ENCODE peak calls at places on chromosomes 3 and 15, in eight cellular contexts. One of them, this sample, is unnamed.

GRCh38 chr3:10926831-10927521 is 65.6 kb upstream of the SLC6A1 start:
- DNase-seq in head of caudate nucleus: no peak
- DNase-seq in GM10248: no peak
- DNase-seq in anterior cingulate cortex: no peak
- DNase-seq in keratinocyte: no peak
- DNase-seq in Right ventricle myocardium superior: no peak
- DNase-seq in NCI-H69: no peak
- DNase-seq in myocyte: no peak
- DNase-seq in this sample: no peak

GRCh38 chr3:120198305-120198878 is 86.6 kb downstream of the GPR156 start:
- DNase-seq in anterior cingulate cortex: no peak
- DNase-seq in head of caudate nucleus: no peak
- DNase-seq in NCI-H69: peak
- DNase-seq in keratinocyte: no peak
- DNase-seq in myocyte: peak
- DNase-seq in GM10248: no peak
- DNase-seq in Right ventricle myocardium superior: no peak
- DNase-seq in this sample: no peak

GRCh38 chr3:13362551-13362950 is 57.6 kb downstream of the NUP210 start:
- DNase-seq in anterior cingulate cortex: no peak
- DNase-seq in NCI-H69: no peak
- DNase-seq in myocyte: no peak
- DNase-seq in head of caudate nucleus: no peak
- DNase-seq in keratinocyte: no peak
- DNase-seq in GM10248: no peak
- DNase-seq in Right ventricle myocardium superior: no peak
- DNase-seq in this sample: no peak

GRCh38 chr15:81304226-81304625 is 19.7 kb downstream of the STARD5 start:
- DNase-seq in head of caudate nucleus: no peak
- DNase-seq in myocyte: no peak
- DNase-seq in Right ventricle myocardium superior: peak
- DNase-seq in keratinocyte: no peak
- DNase-seq in NCI-H69: no peak
- DNase-seq in GM10248: no peak
- DNase-seq in anterior cingulate cortex: no peak
- DNase-seq in this sample: no peak

GRCh38 chr3:186001838-186002237 is 64.0 kb upstream of the TRA2B start:
- DNase-seq in Right ventricle myocardium superior: no peak
- DNase-seq in anterior cingulate cortex: no peak
- DNase-seq in NCI-H69: no peak
- DNase-seq in keratinocyte: no peak
- DNase-seq in GM10248: no peak
- DNase-seq in myocyte: no peak
- DNase-seq in head of caudate nucleus: no peak
- DNase-seq in this sample: no peak

GRCh38 chr3:39124876-39125836 is 17.7 kb downstream of the TTC21A start:
- DNase-seq in Right ventricle myocardium superior: no peak
- DNase-seq in myocyte: no peak
- DNase-seq in keratinocyte: no peak
- DNase-seq in anterior cingulate cortex: no peak
- DNase-seq in NCI-H69: peak
- DNase-seq in GM10248: no peak
- DNase-seq in head of caudate nucleus: no peak
- DNase-seq in this sample: no peak

GRCh38 chr3:177598110-177598833 is 401.0 kb upstream of the TBL1XR1 start:
- DNase-seq in head of caudate nucleus: no peak
- DNase-seq in NCI-H69: no peak
- DNase-seq in keratinocyte: no peak
- DNase-seq in myocyte: no peak
- DNase-seq in Right ventricle myocardium superior: no peak
- DNase-seq in anterior cingulate cortex: no peak
- DNase-seq in GM10248: no peak
- DNase-seq in this sample: no peak

GRCh38 chr3:128698211-128699011 is 27.6 kb upstream of the RAB7A start:
- DNase-seq in head of caudate nucleus: peak
- DNase-seq in GM10248: peak
- DNase-seq in keratinocyte: no peak
- DNase-seq in Right ventricle myocardium superior: peak
- DNase-seq in myocyte: peak
- DNase-seq in anterior cingulate cortex: peak
- DNase-seq in NCI-H69: peak
- DNase-seq in this sample: no peak

GRCh38 chr3:178714971-178715832 is 179.0 kb downstream of the KCNMB2 start:
- DNase-seq in Right ventricle myocardium superior: no peak
- DNase-seq in GM10248: no peak
- DNase-seq in myocyte: peak
- DNase-seq in NCI-H69: peak
- DNase-seq in anterior cingulate cortex: peak
- DNase-seq in head of caudate nucleus: no peak
- DNase-seq in keratinocyte: no peak
- DNase-seq in this sample: peak

GRCh38 chr3:167941234-167941995 is 154.3 kb downstream of the GOLIM4 start:
- DNase-seq in anterior cingulate cortex: no peak
- DNase-seq in NCI-H69: peak
- DNase-seq in keratinocyte: no peak
- DNase-seq in GM10248: no peak
- DNase-seq in Right ventricle myocardium superior: peak
- DNase-seq in head of caudate nucleus: no peak
- DNase-seq in myocyte: peak
- DNase-seq in this sample: no peak

GRCh38 chr3:147793841-147794240 is 384.7 kb downstream of the ZIC1 start:
- DNase-seq in Right ventricle myocardium superior: no peak
- DNase-seq in NCI-H69: peak
- DNase-seq in anterior cingulate cortex: no peak
- DNase-seq in keratinocyte: no peak
- DNase-seq in head of caudate nucleus: no peak
- DNase-seq in GM10248: no peak
- DNase-seq in myocyte: no peak
- DNase-seq in this sample: no peak

GRCh38 chr15:99253381-99254090 is 2.3 kb downstream of the LRRC28 start:
- DNase-seq in NCI-H69: no peak
- DNase-seq in GM10248: peak
- DNase-seq in Right ventricle myocardium superior: no peak
- DNase-seq in keratinocyte: no peak
- DNase-seq in myocyte: peak
- DNase-seq in anterior cingulate cortex: no peak
- DNase-seq in head of caudate nucleus: no peak
- DNase-seq in this sample: no peak

GRCh38 chr3:38031022-38031994 is 1.9 kb upstream of the PLCD1 start:
- DNase-seq in myocyte: peak
- DNase-seq in Right ventricle myocardium superior: peak
- DNase-seq in head of caudate nucleus: no peak
- DNase-seq in keratinocyte: no peak
- DNase-seq in NCI-H69: peak
- DNase-seq in anterior cingulate cortex: no peak
- DNase-seq in GM10248: no peak
- DNase-seq in this sample: peak

GRCh38 chr15:59443341-59444081 is 5.5 kb downstream of the FAM81A start:
- DNase-seq in GM10248: peak
- DNase-seq in myocyte: no peak
- DNase-seq in anterior cingulate cortex: no peak
- DNase-seq in keratinocyte: no peak
- DNase-seq in NCI-H69: no peak
- DNase-seq in head of caudate nucleus: no peak
- DNase-seq in Right ventricle myocardium superior: no peak
- DNase-seq in this sample: no peak

GRCh38 chr15:99181544-99181943 is 67.8 kb downstream of the TTC23 start:
- DNase-seq in keratinocyte: no peak
- DNase-seq in Right ventricle myocardium superior: peak
- DNase-seq in NCI-H69: peak
- DNase-seq in head of caudate nucleus: no peak
- DNase-seq in anterior cingulate cortex: no peak
- DNase-seq in GM10248: no peak
- DNase-seq in myocyte: peak
- DNase-seq in this sample: no peak

GRCh38 chr3:171676600-171677175 is 133.6 kb downstream of the PLD1 start:
- DNase-seq in Right ventricle myocardium superior: peak
- DNase-seq in myocyte: no peak
- DNase-seq in GM10248: no peak
- DNase-seq in head of caudate nucleus: no peak
- DNase-seq in NCI-H69: no peak
- DNase-seq in keratinocyte: no peak
- DNase-seq in anterior cingulate cortex: no peak
- DNase-seq in this sample: no peak

GRCh38 chr3:46935989-46936620 is 40.4 kb downstream of the CCDC12 start:
- DNase-seq in head of caudate nucleus: no peak
- DNase-seq in GM10248: no peak
- DNase-seq in Right ventricle myocardium superior: no peak
- DNase-seq in anterior cingulate cortex: no peak
- DNase-seq in NCI-H69: no peak
- DNase-seq in keratinocyte: no peak
- DNase-seq in myocyte: peak
- DNase-seq in this sample: no peak

GRCh38 chr3:183295211-183295610 is 42.2 kb downstream of the B3GNT5 start:
- DNase-seq in myocyte: peak
- DNase-seq in anterior cingulate cortex: no peak
- DNase-seq in Right ventricle myocardium superior: no peak
- DNase-seq in head of caudate nucleus: no peak
- DNase-seq in GM10248: no peak
- DNase-seq in keratinocyte: no peak
- DNase-seq in NCI-H69: no peak
- DNase-seq in this sample: peak

GRCh38 chr15:33834892-33835730 is 133.2 kb upstream of the CHRM5 start:
- DNase-seq in head of caudate nucleus: no peak
- DNase-seq in GM10248: no peak
- DNase-seq in myocyte: no peak
- DNase-seq in keratinocyte: no peak
- DNase-seq in anterior cingulate cortex: no peak
- DNase-seq in Right ventricle myocardium superior: no peak
- DNase-seq in NCI-H69: no peak
- DNase-seq in this sample: no peak

GRCh38 chr3:187101184-187102072 is 37.9 kb downstream of the RPL39L start:
- DNase-seq in keratinocyte: no peak
- DNase-seq in Right ventricle myocardium superior: peak
- DNase-seq in NCI-H69: peak
- DNase-seq in GM10248: no peak
- DNase-seq in head of caudate nucleus: peak
- DNase-seq in anterior cingulate cortex: no peak
- DNase-seq in myocyte: peak
- DNase-seq in this sample: no peak

GRCh38 chr15:60644903-60645302 is 166.0 kb upstream of the ICE2 start:
- DNase-seq in head of caudate nucleus: no peak
- DNase-seq in myocyte: no peak
- DNase-seq in keratinocyte: no peak
- DNase-seq in GM10248: no peak
- DNase-seq in anterior cingulate cortex: no peak
- DNase-seq in NCI-H69: no peak
- DNase-seq in Right ventricle myocardium superior: no peak
- DNase-seq in this sample: no peak

GRCh38 chr3:74614133-74614967 is at the start of gene CNTN3:
- DNase-seq in anterior cingulate cortex: no peak
- DNase-seq in NCI-H69: peak
- DNase-seq in GM10248: no peak
- DNase-seq in head of caudate nucleus: peak
- DNase-seq in Right ventricle myocardium superior: peak
- DNase-seq in myocyte: no peak
- DNase-seq in keratinocyte: no peak
- DNase-seq in this sample: no peak

GRCh38 chr15:75138016-75138999 is 63.4 kb upstream of the C15orf39 start:
- DNase-seq in anterior cingulate cortex: no peak
- DNase-seq in GM10248: no peak
- DNase-seq in myocyte: no peak
- DNase-seq in keratinocyte: no peak
- DNase-seq in Right ventricle myocardium superior: no peak
- DNase-seq in head of caudate nucleus: no peak
- DNase-seq in NCI-H69: no peak
- DNase-seq in this sample: no peak

GRCh38 chr3:126313580-126314304 is 43.5 kb downstream of the KLF15 start:
- DNase-seq in myocyte: no peak
- DNase-seq in anterior cingulate cortex: no peak
- DNase-seq in head of caudate nucleus: no peak
- DNase-seq in NCI-H69: peak
- DNase-seq in Right ventricle myocardium superior: no peak
- DNase-seq in GM10248: no peak
- DNase-seq in keratinocyte: no peak
- DNase-seq in this sample: no peak

GRCh38 chr3:52696830-52697621 is 8.6 kb downstream of the GLT8D1 start:
- DNase-seq in myocyte: no peak
- DNase-seq in keratinocyte: no peak
- DNase-seq in NCI-H69: no peak
- DNase-seq in anterior cingulate cortex: no peak
- DNase-seq in head of caudate nucleus: no peak
- DNase-seq in Right ventricle myocardium superior: no peak
- DNase-seq in GM10248: no peak
- DNase-seq in this sample: no peak

GRCh38 chr3:61589856-61590255 is 28.5 kb downstream of the PTPRG start:
- DNase-seq in head of caudate nucleus: no peak
- DNase-seq in NCI-H69: no peak
- DNase-seq in Right ventricle myocardium superior: no peak
- DNase-seq in keratinocyte: peak
- DNase-seq in anterior cingulate cortex: no peak
- DNase-seq in GM10248: no peak
- DNase-seq in myocyte: peak
- DNase-seq in this sample: no peak

This sample was measured in epithelial cell of prostate.